ENCODE peak calls at places on chromosomes 4 and X, in four cellular contexts. F is CD8-positive, alpha-beta memory T cell; I is HepG2; S is suprapubic skin. N is an unnamed sample.
A peak's percentile ranks its signal among the peaks of the same experiment; 100 is the strongest.

GRCh38 chr4:244471-244870 is 60.8 kb downstream of the ZNF732 start:
- DNase-seq in F (peak; percentile 38), I (peak; percentile 21), S (no peak), N (no peak)

GRCh38 chr4:175413561-175413960 is 398.5 kb downstream of the GPM6A start:
- DNase-seq in F (no peak), I (no peak), S (no peak), N (no peak)

GRCh38 chr4:154977228-154977627 is 196.2 kb downstream of the RBM46 start:
- DNase-seq in F (no peak), I (no peak), S (no peak), N (no peak)

GRCh38 chr4:72899621-72900020 is 169.9 kb downstream of the COX18 start:
- DNase-seq in F (no peak), I (no peak), S (no peak), N (no peak)

GRCh38 chr4:74654230-74654681 is 140.1 kb downstream of the BTC start:
- DNase-seq in F (no peak), I (peak; percentile 97), S (no peak), N (peak; percentile 95)

GRCh38 chr4:85938062-85938461 is 421.8 kb downstream of the MAPK10 start:
- DNase-seq in F (no peak), I (no peak), S (no peak), N (no peak)

GRCh38 chrX:102517331-102517730 is 792 bp upstream of the TMSB15A start:
- DNase-seq in F (no peak), I (no peak), S (no peak), N (peak; percentile 4)

GRCh38 chrX:117969337-117969736 is 147.3 kb downstream of the KLHL13 start:
- DNase-seq in F (no peak), I (no peak), S (no peak), N (no peak)

GRCh38 chr4:8656711-8657380 is 64.3 kb downstream of the CPZ start:
- DNase-seq in F (no peak), I (no peak), S (peak; percentile 74), N (no peak)

GRCh38 chr4:141002323-141002805 is 130.9 kb downstream of the RNF150 start:
- DNase-seq in F (no peak), I (no peak), S (no peak), N (no peak)

GRCh38 chr4:4754641-4755040 is 104.8 kb upstream of the MSX1 start:
- DNase-seq in F (no peak), I (peak; percentile 29), S (no peak), N (no peak)

GRCh38 chr4:188139671-188140070 is 430 bp downstream of the TRIML1 start:
- DNase-seq in F (no peak), I (no peak), S (no peak), N (no peak)

GRCh38 chrX:34586936-34587335 is 70.1 kb downstream of the TMEM47 start:
- DNase-seq in F (no peak), I (no peak), S (no peak), N (no peak)

GRCh38 chrX:124594017-124594651 is 247.8 kb downstream of the SH2D1A start:
- DNase-seq in F (no peak), I (no peak), S (no peak), N (peak; percentile 43)

GRCh38 chrX:13092455-13092941 is 48.1 kb upstream of the FAM9C start:
- DNase-seq in F (peak; percentile 69), I (no peak), S (no peak), N (no peak)

GRCh38 chr4:102616661-102617060 is 115.5 kb downstream of the NFKB1 start:
- DNase-seq in F (no peak), I (no peak), S (no peak), N (no peak)

GRCh38 chrX:66676990-66677389 is 38.1 kb upstream of the EDA2R start:
- DNase-seq in F (no peak), I (no peak), S (no peak), N (peak; percentile 66)

GRCh38 chr4:42588909-42589308 is 68.0 kb downstream of the ATP8A1 start:
- DNase-seq in F (no peak), I (no peak), S (no peak), N (no peak)

GRCh38 chr4:30294295-30294694 is 425.9 kb upstream of the PCDH7 start:
- DNase-seq in F (no peak), I (no peak), S (no peak), N (no peak)

GRCh38 chrX:47751670-47752069 is 85.0 kb upstream of the ZNF81 start:
- DNase-seq in F (peak; percentile 0), I (no peak), S (no peak), N (no peak)

GRCh38 chr4:126775485-126776106 is 857.2 kb upstream of the INTU start:
- DNase-seq in F (no peak), I (no peak), S (no peak), N (no peak)

GRCh38 chr4:127782275-127783025 is at the start of gene HSPA4L:
- DNase-seq in F (peak; percentile 13), I (peak; percentile 68), S (peak; percentile 86), N (peak; percentile 55)

GRCh38 chrX:8034058-8034457 is 106.8 kb upstream of the PNPLA4 start:
- DNase-seq in F (no peak), I (no peak), S (no peak), N (no peak)

GRCh38 chr4:38782452-38783108 is at the start of gene TLR10:
- DNase-seq in F (peak; percentile 11), I (peak; percentile 20), S (no peak), N (no peak)

GRCh38 chrX:37846558-37846933 is 825 bp downstream of the DYNLT3 start:
- DNase-seq in F (no peak), I (no peak), S (no peak), N (no peak)

GRCh38 chr4:188573104-188573503 is 433.9 kb downstream of the TRIML1 start:
- DNase-seq in F (no peak), I (no peak), S (no peak), N (no peak)

GRCh38 chr4:59161249-59161648 is 2038.9 kb upstream of the ADGRL3 start:
- DNase-seq in F (no peak), I (no peak), S (no peak), N (no peak)

GRCh38 chr4:16598241-16599224 is 299.9 kb downstream of the LDB2 start:
- DNase-seq in F (no peak), I (peak; percentile 2), S (no peak), N (no peak)

GRCh38 chrX:47151428-47151827 is 6.4 kb downstream of the RBM10 start:
- DNase-seq in F (no peak), I (no peak), S (no peak), N (no peak)

GRCh38 chr4:122668241-122668640 is 47.4 kb upstream of the IL21 start:
- DNase-seq in F (no peak), I (no peak), S (no peak), N (no peak)

DNA sequence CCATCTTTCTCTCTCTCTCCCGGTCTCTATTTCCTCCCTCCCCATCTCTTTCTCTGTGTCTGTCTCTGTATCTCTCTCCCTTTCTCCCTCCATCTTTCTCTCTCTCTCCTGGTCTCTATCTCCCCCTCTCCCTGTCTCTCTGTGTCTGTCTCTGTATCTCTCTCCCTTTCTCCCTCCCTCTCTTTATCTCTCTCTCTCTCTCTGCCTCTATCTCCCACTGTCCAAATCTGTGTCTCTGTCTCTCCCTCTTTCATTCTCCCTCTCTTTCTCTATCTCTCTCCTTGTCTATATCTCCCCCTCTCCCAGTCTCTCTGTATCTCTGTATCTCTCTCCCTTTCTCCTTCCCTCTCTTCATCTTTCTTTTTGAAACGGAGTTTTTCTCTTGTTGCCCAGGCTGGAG is 23.6 kb downstream of the IL3RA start:
- DNase-seq in F (no peak), I (no peak), S (no peak), N (no peak)
- H3K4me1 ChIP-seq in F (no peaks in the 10 kb centered on the region), I (no peaks in the 10 kb centered on the region), S (no peaks in the 10 kb centered on the region), N (no peaks in the 10 kb centered on the region)

GRCh38 chr4:3708103-3708510 is 58.1 kb upstream of the ADRA2C start:
- DNase-seq in F (no peak), I (no peak), S (peak; percentile 77), N (no peak)
- H3K4me1 ChIP-seq in F (no peaks in the 10 kb centered on the region), I (peaks cover 15% of the 10 kb centered on the region), S (peaks cover 8% of the 10 kb centered on the region), N (no peaks in the 10 kb centered on the region)

DNA sequence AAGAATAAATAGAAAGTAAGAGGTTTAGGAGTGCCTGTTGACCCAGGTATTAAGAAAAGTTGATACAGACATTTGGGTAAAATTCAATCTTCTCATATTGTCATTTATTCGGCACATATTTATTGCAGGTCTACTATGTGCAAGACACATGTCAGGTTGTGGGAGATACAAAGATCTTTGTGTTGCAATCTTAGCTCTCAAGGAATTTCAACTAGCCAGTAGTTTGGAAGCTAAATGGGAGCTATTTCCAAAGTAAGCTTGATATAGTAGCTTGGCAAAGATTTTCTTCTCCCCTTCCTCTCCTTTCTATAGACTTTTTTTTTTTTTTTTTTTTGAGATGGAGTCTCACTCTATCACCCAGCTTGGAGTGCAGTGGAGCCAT is 122.9 kb downstream of the SYNPO2 start:
- DNase-seq in F (no peak), I (no peak), S (no peak), N (no peak)
- H3K4me1 ChIP-seq in F (no peaks in the 10 kb centered on the region), I (no peaks in the 10 kb centered on the region), S (no peaks in the 10 kb centered on the region), N (no peaks in the 10 kb centered on the region)

DNA sequence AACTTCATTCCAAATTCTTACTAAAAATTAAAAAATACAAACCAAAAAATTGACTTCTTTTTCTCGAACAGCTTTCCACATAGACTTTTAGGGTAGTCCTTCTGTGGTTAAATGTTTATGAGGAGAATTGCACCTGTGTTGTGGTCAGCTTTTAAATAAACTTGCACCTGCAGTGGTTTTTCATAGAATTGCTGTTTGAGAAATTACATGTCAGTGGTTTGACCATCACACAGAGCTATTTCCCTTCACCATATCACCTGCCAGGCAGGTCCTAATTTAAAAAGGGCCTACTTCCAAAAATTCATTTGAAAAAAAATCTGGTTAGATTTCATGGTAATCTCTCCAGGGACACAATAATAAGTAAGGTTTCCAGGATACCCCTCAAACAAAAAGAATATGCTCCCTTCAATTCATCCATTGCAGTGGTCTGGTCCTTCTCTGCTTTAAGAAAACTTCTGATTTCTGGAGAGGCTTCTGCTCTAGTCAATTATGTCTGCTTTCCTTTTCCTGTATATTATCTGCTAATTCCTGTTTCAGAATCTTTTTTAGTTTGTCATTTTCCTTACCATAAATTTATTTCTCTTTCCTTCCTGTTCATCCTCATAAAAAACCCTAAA is 9.8 kb upstream of the UTP3 start:
- DNase-seq in F (no peak), I (no peak), S (no peak), N (no peak)
- H3K4me1 ChIP-seq in F (peaks cover 4% of the 10 kb centered on the region), I (no peaks in the 10 kb centered on the region), S (no peaks in the 10 kb centered on the region), N (no peaks in the 10 kb centered on the region)

GRCh38 chr4:130023088-130023487 is 927.1 kb downstream of the C4orf33 start:
- DNase-seq in F (no peak), I (no peak), S (no peak), N (no peak)
- H3K4me1 ChIP-seq in F (no peaks in the 10 kb centered on the region), I (no peaks in the 10 kb centered on the region), S (no peaks in the 10 kb centered on the region), N (no peaks in the 10 kb centered on the region)

GRCh38 chr4:7263166-7263565 is 70.8 kb downstream of the SORCS2 start:
- DNase-seq in F (no peak), I (no peak), S (no peak), N (peak; percentile 78)
- H3K4me1 ChIP-seq in F (no peaks in the 10 kb centered on the region), I (no peaks in the 10 kb centered on the region), S (peaks cover 8% of the 10 kb centered on the region), N (peaks cover 7% of the 10 kb centered on the region)